ENCODE peak calls at places on chromosomes 4 and X, in four cellular contexts. M is MCF 10A, K is hepatocyte, O is endothelial cell of umbilical vein. A is an unnamed sample.

GRCh38 chr4:184764601-184765000 is 30.7 kb upstream of the CENPU start:
- DNase-seq in M (no peak), K (no peak), O (no peak), A (no peak)

GRCh38 chrX:153395613-153396319 is 5.4 kb downstream of the PNMA6E start:
- DNase-seq in M (no peak), K (no peak), O (no peak), A (no peak)

GRCh38 chr4:54954656-54955388 is 170.6 kb downstream of the KDR start:
- DNase-seq in M (no peak), K (no peak), O (peak), A (no peak)

GRCh38 chr4:28082686-28083390 is 1222.2 kb downstream of the STIM2 start:
- DNase-seq in M (no peak), K (no peak), O (no peak), A (no peak)

GRCh38 chrX:80578518-80579105 is 158.4 kb downstream of the TENT5D start:
- DNase-seq in M (peak), K (peak), O (peak), A (no peak)

GRCh38 chr4:108322497-108322896 is 153.8 kb upstream of the LEF1 start:
- DNase-seq in M (no peak), K (no peak), O (no peak), A (no peak)

GRCh38 chrX:18210470-18210869 is 10.2 kb downstream of the BEND2 start:
- DNase-seq in M (no peak), K (no peak), O (no peak), A (no peak)

GRCh38 chr4:76302856-76303438 is 3.6 kb upstream of the STBD1 start:
- DNase-seq in M (peak), K (no peak), O (no peak), A (no peak)

GRCh38 chrX:39816871-39817731 is 280.7 kb downstream of the BCOR start:
- DNase-seq in M (no peak), K (peak), O (no peak), A (no peak)

DNA sequence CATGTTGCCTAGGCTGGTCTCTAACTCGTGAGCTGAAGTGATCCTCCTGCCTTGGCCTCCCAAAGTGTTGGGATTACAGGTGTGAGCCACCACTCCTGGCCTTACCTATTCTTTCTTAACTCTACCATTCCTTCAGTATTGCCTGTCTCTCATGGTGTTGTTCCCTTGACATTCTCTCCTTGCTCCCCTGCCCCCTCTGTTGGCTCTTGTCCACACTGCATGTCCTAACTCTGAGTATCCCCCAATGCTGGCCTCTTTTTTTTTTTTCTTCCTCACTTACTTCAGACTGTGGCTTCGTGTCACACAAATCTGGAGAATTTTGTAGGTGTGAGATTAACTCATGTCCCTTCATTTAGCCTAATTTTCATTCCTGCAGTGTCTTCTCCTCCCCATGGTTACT is 22.9 kb upstream of the FRMPD4 start:
- DNase-seq in M (peak), K (no peak), O (peak), A (peak)
- TF ChIP-seq CTCF in M (peak), K (no peak), O (peak), A (peak)

GRCh38 chr4:72919464-72919863 is 150.1 kb downstream of the COX18 start:
- DNase-seq in M (no peak), K (no peak), O (no peak), A (no peak)

GRCh38 chr4:72919937-72920336 is 149.6 kb downstream of the COX18 start:
- DNase-seq in M (no peak), K (no peak), O (no peak), A (no peak)

DNA sequence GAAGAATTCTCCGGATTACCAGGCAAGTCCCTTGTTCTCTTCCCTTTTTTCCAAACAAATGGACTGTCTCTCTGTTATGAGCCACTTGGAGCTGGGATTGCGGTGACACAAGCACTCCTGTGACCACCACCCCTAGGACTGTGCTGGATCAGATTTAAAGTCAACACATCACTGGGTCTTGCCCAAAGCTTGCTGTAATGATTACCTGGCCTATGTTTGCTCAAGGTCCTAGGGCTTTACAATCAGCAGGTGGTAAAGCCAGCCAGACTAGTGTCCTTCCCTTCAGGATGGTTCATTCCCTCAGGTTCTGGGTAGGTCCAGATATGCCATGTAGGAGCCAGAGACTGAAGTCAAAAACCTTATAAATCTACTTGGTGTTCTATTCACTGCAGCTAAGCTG is 144.7 kb downstream of the COX18 start:
- DNase-seq in M (no peak), K (no peak), O (no peak), A (no peak)
- TF ChIP-seq CTCF in M (no peak), K (no peak), O (no peak), A (no peak)

GRCh38 chr4:162943263-162943662 is 223.4 kb downstream of the NAF1 start:
- DNase-seq in M (no peak), K (no peak), O (no peak), A (no peak)
- TF ChIP-seq CTCF in M (no peak), K (no peak), O (no peak), A (no peak)

GRCh38 chr4:183124228-183124627 is 25.2 kb downstream of the WWC2 start:
- DNase-seq in M (no peak), K (no peak), O (no peak), A (no peak)

GRCh38 chr4:183118141-183118540 is 19.1 kb downstream of the WWC2 start:
- DNase-seq in M (no peak), K (no peak), O (peak), A (no peak)

GRCh38 chr4:183118585-183118984 is 19.5 kb downstream of the WWC2 start:
- DNase-seq in M (peak), K (no peak), O (peak), A (no peak)
- TF ChIP-seq CTCF in M (no peak), K (no peak), O (no peak), A (no peak)

GRCh38 chr4:186149872-186150271 is 41.5 kb upstream of the CYP4V2 start:
- DNase-seq in M (peak), K (peak), O (peak), A (peak)

GRCh38 chr4:186144180-186144579 is 39.7 kb downstream of the FAM149A start:
- DNase-seq in M (no peak), K (peak), O (peak), A (peak)

GRCh38 chr4:186148335-186148975 is 42.9 kb upstream of the CYP4V2 start:
- DNase-seq in M (no peak), K (no peak), O (no peak), A (no peak)

GRCh38 chr4:186144596-186145569 is 40.4 kb downstream of the FAM149A start:
- DNase-seq in M (peak), K (peak), O (peak), A (peak)

GRCh38 chr4:186146443-186146842 is 41.9 kb downstream of the FAM149A start:
- DNase-seq in M (no peak), K (no peak), O (no peak), A (no peak)
- TF ChIP-seq CTCF in M (no peak), K (no peak), O (no peak), A (no peak)

DNA sequence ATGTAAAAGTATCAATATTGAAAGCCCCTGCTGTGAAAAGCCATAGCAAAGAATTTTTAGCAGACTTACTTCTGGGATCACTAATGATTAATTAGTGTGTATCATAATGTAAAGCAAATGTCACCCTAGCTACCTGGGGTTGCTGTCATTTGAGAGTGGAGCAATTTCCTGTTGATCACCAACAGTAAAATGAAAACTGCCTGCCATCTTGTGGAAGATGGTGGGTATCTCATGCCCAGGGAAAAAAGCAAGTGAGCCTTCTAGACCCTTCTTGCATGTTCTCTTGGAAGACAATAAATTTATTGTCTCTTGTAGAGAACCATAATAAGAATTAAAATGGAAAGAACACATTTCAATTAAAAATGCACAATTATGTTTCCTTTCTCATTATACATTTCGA is 360.2 kb downstream of the ZIC3 start:
- DNase-seq in M (peak), K (peak), O (no peak), A (no peak)
- TF ChIP-seq CTCF in M (peak), K (peak), O (no peak), A (peak)

DNA sequence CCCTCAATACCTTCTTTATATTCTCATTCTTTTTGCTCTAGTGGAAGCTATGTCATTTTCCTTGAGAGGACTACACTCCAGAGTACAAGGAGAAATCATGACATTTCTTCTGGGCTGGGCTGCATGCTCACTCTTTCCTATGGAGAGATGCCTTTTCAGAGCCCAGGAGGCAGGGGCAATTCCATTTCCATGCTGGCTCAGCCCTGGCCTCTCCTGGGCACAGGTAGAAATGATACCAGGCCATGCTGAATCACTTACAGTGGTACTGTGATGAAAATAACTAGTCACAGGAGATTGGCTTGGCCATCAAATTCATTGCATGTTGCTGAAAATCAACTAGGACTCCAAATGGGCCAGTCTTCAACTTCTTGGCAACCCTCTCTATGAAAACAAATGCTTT is 34.0 kb upstream of the PPARGC1A start:
- DNase-seq in M (no peak), K (no peak), O (no peak), A (no peak)
- TF ChIP-seq CTCF in M (no peak), K (no peak), O (no peak), A (no peak)

GRCh38 chr4:159464302-159464701 is 361.4 kb downstream of the RAPGEF2 start:
- DNase-seq in M (no peak), K (no peak), O (no peak), A (no peak)

GRCh38 chr4:159460408-159460807 is 357.5 kb downstream of the RAPGEF2 start:
- DNase-seq in M (no peak), K (no peak), O (no peak), A (no peak)

DNA sequence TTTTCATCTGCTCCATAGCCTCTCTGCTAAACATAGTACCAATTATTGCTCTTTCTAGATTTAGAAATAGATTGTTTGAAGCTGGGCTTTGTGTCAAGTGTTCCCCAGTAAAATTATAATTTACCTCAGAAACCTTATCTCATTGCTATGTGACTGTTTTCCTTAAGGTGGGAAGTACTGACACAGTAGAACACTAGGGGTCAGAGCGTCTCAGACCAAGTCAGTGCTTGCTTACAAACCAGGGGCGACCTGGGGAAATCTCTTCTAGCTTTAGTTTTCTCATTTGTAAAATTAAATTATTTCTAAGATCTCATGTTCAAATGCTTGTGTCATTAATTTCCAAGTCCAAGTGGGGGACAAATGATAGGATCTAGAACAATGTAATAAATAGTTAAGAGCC is 360.4 kb downstream of the RAPGEF2 start:
- DNase-seq in M (no peak), K (no peak), O (no peak), A (no peak)
- TF ChIP-seq CTCF in M (no peak), K (no peak), O (no peak), A (no peak)

GRCh38 chr4:8575457-8575856 is 4.7 kb upstream of the GPR78 start:
- DNase-seq in M (no peak), K (no peak), O (no peak), A (no peak)

GRCh38 chr4:8577046-8577445 is 3.1 kb upstream of the GPR78 start:
- DNase-seq in M (no peak), K (no peak), O (no peak), A (no peak)

GRCh38 chr4:8571702-8572685 is 8.2 kb upstream of the GPR78 start:
- DNase-seq in M (no peak), K (no peak), O (no peak), A (no peak)

GRCh38 chr4:8573266-8573665 is 6.9 kb upstream of the GPR78 start:
- DNase-seq in M (no peak), K (no peak), O (no peak), A (no peak)

DNA sequence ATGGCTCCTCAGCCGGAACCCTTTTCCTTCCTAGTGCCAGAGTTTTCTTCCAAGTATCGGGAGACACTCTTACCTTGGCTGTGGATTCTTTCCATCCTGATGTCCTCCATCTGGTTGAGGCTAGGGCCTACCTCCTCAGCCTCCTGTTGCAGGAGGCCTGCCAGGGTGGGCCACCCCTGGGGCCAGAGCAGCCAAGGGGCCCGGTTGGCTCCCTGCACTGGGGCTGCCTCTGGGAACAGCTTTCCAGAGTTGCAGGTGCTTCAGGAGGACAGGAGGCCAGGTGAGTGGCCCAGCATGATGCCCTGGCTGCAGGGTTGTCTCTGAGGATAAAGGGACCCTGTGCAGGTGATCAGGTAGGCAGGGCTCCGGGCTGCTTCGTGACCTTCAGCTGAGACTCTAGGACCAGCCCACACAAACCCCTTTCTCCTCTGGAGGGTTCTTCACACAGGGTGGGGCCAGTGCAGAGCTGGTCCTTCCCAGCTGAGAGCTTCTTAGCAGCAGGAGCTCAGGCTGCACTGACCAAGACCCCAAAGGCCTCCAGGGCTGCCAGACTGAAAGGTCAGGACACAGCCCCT is 5.3 kb upstream of the GPR78 start:
- DNase-seq in M (no peak), K (no peak), O (no peak), A (no peak)
- TF ChIP-seq CTCF in M (no peak), K (no peak), O (no peak), A (no peak)